ENCODE peak calls at places on chromosomes 6 and 20, in five cellular contexts. One of them, this sample, is unnamed.

GRCh38 chr6:75222261-75222660 is 16.4 kb upstream of the COL12A1 start:
- DNase-seq in stimulated activated CD8-positive, alpha-beta memory T cell treated with anti-CD3 and anti-CD28 coated beads, Interleukin-2, amount 100 ng/mL, for 1 hour: no peak
- DNase-seq in mesothelial cell of epicardium: no peak
- DNase-seq in germinal center: no peak
- DNase-seq in pancreas: no peak
- DNase-seq in this sample: no peak

GRCh38 chr6:153140299-153140698 is 9.2 kb upstream of the RGS17 start:
- DNase-seq in stimulated activated CD8-positive, alpha-beta memory T cell treated with anti-CD3 and anti-CD28 coated beads, Interleukin-2, amount 100 ng/mL, for 1 hour: no peak
- DNase-seq in mesothelial cell of epicardium: no peak
- DNase-seq in germinal center: no peak
- DNase-seq in pancreas: no peak
- DNase-seq in this sample: no peak

GRCh38 chr20:36848078-36848660 is 27.8 kb upstream of the TLDC2 start:
- DNase-seq in stimulated activated CD8-positive, alpha-beta memory T cell treated with anti-CD3 and anti-CD28 coated beads, Interleukin-2, amount 100 ng/mL, for 1 hour: no peak
- DNase-seq in mesothelial cell of epicardium: no peak
- DNase-seq in germinal center: no peak
- DNase-seq in pancreas: no peak
- DNase-seq in this sample: no peak

GRCh38 chr6:73566954-73567591 is 46.2 kb upstream of the EEF1A1 start:
- DNase-seq in stimulated activated CD8-positive, alpha-beta memory T cell treated with anti-CD3 and anti-CD28 coated beads, Interleukin-2, amount 100 ng/mL, for 1 hour: no peak
- DNase-seq in mesothelial cell of epicardium: no peak
- DNase-seq in germinal center: no peak
- DNase-seq in pancreas: peak
- DNase-seq in this sample: no peak

GRCh38 chr6:8131265-8131897 is 29.0 kb upstream of the EEF1E1 start:
- DNase-seq in stimulated activated CD8-positive, alpha-beta memory T cell treated with anti-CD3 and anti-CD28 coated beads, Interleukin-2, amount 100 ng/mL, for 1 hour: no peak
- DNase-seq in mesothelial cell of epicardium: peak
- DNase-seq in germinal center: peak
- DNase-seq in pancreas: no peak
- DNase-seq in this sample: no peak

GRCh38 chr6:86706449-86706848 is 230.9 kb upstream of the HTR1E start:
- DNase-seq in stimulated activated CD8-positive, alpha-beta memory T cell treated with anti-CD3 and anti-CD28 coated beads, Interleukin-2, amount 100 ng/mL, for 1 hour: no peak
- DNase-seq in mesothelial cell of epicardium: no peak
- DNase-seq in germinal center: no peak
- DNase-seq in pancreas: no peak
- DNase-seq in this sample: no peak

GRCh38 chr20:47030271-47030810 is 135.7 kb downstream of the EYA2 start:
- DNase-seq in stimulated activated CD8-positive, alpha-beta memory T cell treated with anti-CD3 and anti-CD28 coated beads, Interleukin-2, amount 100 ng/mL, for 1 hour: no peak
- DNase-seq in mesothelial cell of epicardium: no peak
- DNase-seq in germinal center: no peak
- DNase-seq in pancreas: no peak
- DNase-seq in this sample: no peak

GRCh38 chr6:135493218-135493961 is 4.2 kb downstream of the AHI1 start:
- DNase-seq in stimulated activated CD8-positive, alpha-beta memory T cell treated with anti-CD3 and anti-CD28 coated beads, Interleukin-2, amount 100 ng/mL, for 1 hour: no peak
- DNase-seq in mesothelial cell of epicardium: no peak
- DNase-seq in germinal center: no peak
- DNase-seq in pancreas: no peak
- DNase-seq in this sample: no peak

GRCh38 chr20:42483694-42484303 is 705.9 kb downstream of the PTPRT start:
- DNase-seq in stimulated activated CD8-positive, alpha-beta memory T cell treated with anti-CD3 and anti-CD28 coated beads, Interleukin-2, amount 100 ng/mL, for 1 hour: no peak
- DNase-seq in mesothelial cell of epicardium: no peak
- DNase-seq in germinal center: peak
- DNase-seq in pancreas: peak
- DNase-seq in this sample: no peak

This sample was measured in Panc1.